ENCODE peak calls at places on chromosomes 3 and 15, in eight cellular contexts. B is sciatic nerve; H is AG08396; S is germinal center; I is activated CD4-positive, alpha-beta memory T cell treated with anti-CD3 and anti-CD28 coated beads for 36 hours; E is ELR; J is NCI-H2029; R is NB4. M is an unnamed sample.

GRCh38 chr3:46705022-46705530 is 3.9 kb downstream of the TMIE start:
- DNase-seq in J (peak; percentile 84), E (peak; percentile 72), I (peak; percentile 77), B (peak; percentile 84), S (peak; percentile 70), R (peak; percentile 67), H (peak; percentile 82), M (peak; percentile 93)

GRCh38 chr3:133991637-133992036 is 38.1 kb downstream of the SLCO2A1 start:
- DNase-seq in J (no peak), H (no peak), I (no peak), E (peak; percentile 14), B (no peak), R (peak; percentile 63), S (no peak), M (peak; percentile 29)

GRCh38 chr3:50674349-50675178 is at the start of gene DOCK3:
- DNase-seq in H (peak; percentile 90), J (no peak), S (peak; percentile 83), I (peak; percentile 65), B (peak; percentile 65), E (peak; percentile 39), R (peak; percentile 20), M (peak; percentile 74)

GRCh38 chr3:9088431-9089353 is 125.4 kb upstream of the RAD18 start:
- DNase-seq in B (no peak), E (no peak), J (peak; percentile 90), R (no peak), H (no peak), I (no peak), S (no peak), M (no peak)

GRCh38 chr3:68935778-68936177 is 3.4 kb upstream of the TAFA4 start:
- DNase-seq in I (no peak), H (no peak), E (no peak), J (no peak), R (no peak), B (no peak), S (no peak), M (no peak)

GRCh38 chr15:51863131-51863530 is 33.7 kb downstream of the TMOD3 start:
- DNase-seq in R (no peak), B (no peak), E (no peak), I (no peak), S (no peak), H (no peak), J (no peak), M (no peak)

GRCh38 chr3:130892759-130893239 is 1.1 kb upstream of the ATP2C1 start:
- DNase-seq in J (peak; percentile 39), B (peak; percentile 79), E (peak; percentile 84), I (peak; percentile 69), R (peak; percentile 87), S (peak; percentile 72), H (peak; percentile 76), M (peak; percentile 71)

GRCh38 chr3:98778852-98779379 is 15.8 kb downstream of the ST3GAL6 start:
- DNase-seq in B (no peak), I (no peak), E (peak; percentile 76), J (no peak), S (no peak), H (peak; percentile 23), R (peak; percentile 81), M (no peak)

GRCh38 chr15:78175333-78175732 is 26.2 kb downstream of the IDH3A start:
- DNase-seq in I (no peak), R (no peak), B (no peak), H (no peak), E (no peak), S (no peak), J (no peak), M (peak; percentile 50)

GRCh38 chr3:79765854-79766253 is 1.9 kb downstream of the ROBO1 start:
- DNase-seq in R (no peak), I (no peak), E (no peak), B (no peak), J (no peak), S (no peak), H (no peak), M (peak; percentile 84)

GRCh38 chr15:47507221-47507985 is 209.9 kb upstream of the SEMA6D start:
- DNase-seq in S (no peak), H (no peak), J (no peak), B (no peak), I (no peak), E (no peak), R (no peak), M (no peak)

GRCh38 chr3:161305095-161305991 is 66.0 kb downstream of the SPTSSB start:
- DNase-seq in R (peak; percentile 26), I (no peak), J (no peak), H (peak; percentile 32), B (no peak), E (peak; percentile 55), S (peak; percentile 16), M (no peak)

GRCh38 chr15:65388306-65389080 is 10.7 kb upstream of the IGDCC3 start:
- DNase-seq in H (no peak), J (no peak), S (no peak), B (no peak), I (no peak), R (no peak), E (no peak), M (peak; percentile 70)

GRCh38 chr15:81007428-81008064 is 6.8 kb downstream of the TLNRD1 start:
- DNase-seq in H (no peak), B (no peak), E (no peak), R (no peak), S (no peak), I (no peak), J (no peak), M (no peak)

GRCh38 chr3:189862385-189863023 is 231.3 kb downstream of the TP63 start:
- DNase-seq in B (no peak), H (no peak), E (peak; percentile 4), J (no peak), I (no peak), R (no peak), S (no peak), M (no peak)

GRCh38 chr3:1082024-1082633 is 10.7 kb upstream of the CNTN6 start:
- DNase-seq in E (peak; percentile 11), S (no peak), B (peak; percentile 65), H (peak; percentile 6), J (peak; percentile 0), R (peak; percentile 46), I (no peak), M (peak; percentile 73)

GRCh38 chr15:68700395-68701123 is 120.1 kb downstream of the ANP32A start:
- DNase-seq in E (no peak), H (peak; percentile 58), B (no peak), S (no peak), I (no peak), J (peak; percentile 56), R (no peak), M (peak; percentile 89)

GRCh38 chr3:174614046-174614445 is 245.1 kb upstream of the NAALADL2 start:
- DNase-seq in R (no peak), S (no peak), I (no peak), B (no peak), H (no peak), J (no peak), E (no peak), M (no peak)